ENCODE peak calls at places on chromosomes 6 and 20, in seven cellular contexts. A is H7; B is CD8-positive, alpha-beta memory T cell; T is SJSA1; Y is psoas muscle; X is tibial nerve; Z is fibroblast of mammary gland. U is an unnamed sample.

GRCh38 chr20:364905-365794 is 15.4 kb upstream of the TRIB3 start:
- DNase-seq in B (no peak), X (no peak), T (no peak), A (no peak), Y (no peak), Z (peak), U (no peak)

GRCh38 chr6:727796-728195 is 34.9 kb upstream of the EXOC2 start:
- DNase-seq in Z (no peak), B (no peak), Y (no peak), A (no peak), T (no peak), X (no peak), U (no peak)

GRCh38 chr6:103522045-103522444 is 1337.7 kb downstream of the HACE1 start:
- DNase-seq in A (no peak), B (no peak), X (no peak), T (no peak), Z (no peak), Y (no peak), U (no peak)

GRCh38 chr20:58842276-58842675 is 8.4 kb downstream of the GNAS-AS1 start:
- DNase-seq in T (no peak), B (no peak), Z (no peak), Y (no peak), A (no peak), X (no peak), U (no peak)

GRCh38 chr6:54017877-54018276 is 93.4 kb upstream of the MLIP start:
- DNase-seq in Y (no peak), X (no peak), Z (no peak), T (no peak), A (no peak), B (no peak), U (no peak)

GRCh38 chr6:42117843-42118161 is 24.6 kb downstream of the C6orf132 start:
- DNase-seq in T (no peak), A (no peak), Y (no peak), X (no peak), Z (no peak), B (no peak), U (no peak)

GRCh38 chr6:168864541-168865495 is 388.8 kb downstream of the THBS2 start:
- DNase-seq in B (no peak), A (no peak), Y (no peak), T (no peak), Z (no peak), X (no peak), U (no peak)

GRCh38 chr6:169959129-169960002 is 207.9 kb downstream of the ERMARD start:
- DNase-seq in Z (no peak), B (no peak), T (peak), X (no peak), Y (no peak), A (peak), U (no peak)

GRCh38 chr6:17656092-17656491 is 50.6 kb downstream of the NUP153 start:
- DNase-seq in X (no peak), Z (peak), T (no peak), B (no peak), Y (no peak), A (no peak), U (no peak)

GRCh38 chr20:21665687-21666446 is 39.6 kb upstream of the PAX1 start:
- DNase-seq in T (no peak), X (no peak), A (no peak), B (no peak), Y (no peak), Z (no peak), U (no peak)

GRCh38 chr20:54028276-54029011 is 42.0 kb downstream of the BCAS1 start:
- DNase-seq in B (no peak), A (no peak), Z (no peak), X (no peak), T (no peak), Y (no peak), U (no peak)

GRCh38 chr6:25968769-25969168 is 6.2 kb downstream of the TRIM38 start:
- DNase-seq in A (no peak), X (no peak), B (no peak), Y (peak), T (no peak), Z (peak), U (no peak)

GRCh38 chr6:25971187-25971811 is 8.7 kb downstream of the TRIM38 start:
- DNase-seq in B (no peak), Y (peak), Z (peak), X (no peak), T (peak), A (no peak), U (peak)

GRCh38 chr6:25963426-25964123 is 973 bp downstream of the TRIM38 start:
- DNase-seq in X (no peak), A (peak), B (no peak), Z (peak), Y (no peak), T (no peak), U (no peak)

GRCh38 chr6:25962368-25963127 is at the start of gene TRIM38:
- DNase-seq in T (peak), Y (peak), X (peak), Z (peak), B (peak), A (peak), U (peak)

DNA sequence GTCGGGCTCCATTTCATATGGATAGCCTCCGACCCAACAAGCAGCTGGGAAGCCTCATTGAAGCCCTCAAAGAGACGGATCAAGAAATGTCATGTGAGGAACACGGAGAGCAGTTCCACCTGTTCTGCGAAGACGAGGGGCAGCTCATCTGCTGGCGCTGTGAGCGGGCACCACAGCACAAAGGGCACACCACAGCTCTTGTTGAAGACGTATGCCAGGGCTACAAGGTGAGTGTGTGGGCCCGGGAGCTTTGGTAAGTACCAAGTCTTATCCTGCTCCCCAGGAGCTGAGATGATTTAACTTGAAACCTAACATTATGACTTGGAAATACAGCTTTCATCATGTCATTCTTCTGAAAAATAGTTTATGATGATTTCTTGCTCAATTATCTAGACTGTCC is 4.1 kb downstream of the TRIM38 start:
- DNase-seq in T (no peak), Z (no peak), X (no peak), B (no peak), Y (no peak), A (no peak), U (no peak)
- H3K4me3 ChIP-seq in T (no peak), Z (no peak), X (no peak), B (peak), Y (no peak), A (no peak), U (no peak)

GRCh38 chr20:38433304-38433972 is 1.7 kb downstream of the SNHG17 start:
- DNase-seq in A (no peak), X (no peak), T (no peak), B (no peak), Y (no peak), Z (no peak), U (no peak)
- H3K4me3 ChIP-seq in A (peak), X (peak), T (peak), B (peak), Y (peak), Z (peak), U (peak)

GRCh38 chr6:8579372-8579771 is 144.0 kb upstream of the SLC35B3 start:
- DNase-seq in A (no peak), Z (no peak), T (no peak), X (no peak), B (no peak), Y (no peak), U (no peak)

GRCh38 chr6:8574749-8575468 is 139.6 kb upstream of the SLC35B3 start:
- DNase-seq in X (no peak), B (no peak), Y (no peak), Z (no peak), T (no peak), A (no peak), U (no peak)

GRCh38 chr6:8574311-8574710 is 139.0 kb upstream of the SLC35B3 start:
- DNase-seq in T (no peak), X (no peak), Z (no peak), B (no peak), A (no peak), Y (no peak), U (no peak)

GRCh38 chr6:8583291-8583690 is 147.9 kb upstream of the SLC35B3 start:
- DNase-seq in X (no peak), B (no peak), A (no peak), Y (no peak), T (no peak), Z (no peak), U (no peak)

DNA sequence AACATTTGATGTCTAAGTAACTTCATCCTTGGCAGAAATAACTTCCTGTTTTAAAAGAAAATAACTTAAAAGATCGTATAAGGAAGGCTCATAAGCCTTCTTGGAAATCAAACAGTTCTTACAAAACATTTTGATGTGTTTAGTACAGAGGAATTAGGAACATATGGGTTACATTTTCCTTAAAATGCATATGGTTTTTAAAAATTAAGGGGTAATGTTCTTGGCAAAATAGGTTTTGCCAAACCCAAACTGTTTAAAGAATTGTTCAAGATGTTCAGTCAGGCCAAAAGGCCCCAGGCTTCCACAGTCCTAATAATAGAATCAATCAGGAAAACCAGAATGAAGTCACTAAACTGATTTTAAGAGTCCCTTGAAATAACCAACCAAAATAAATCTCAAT is 142.7 kb upstream of the SLC35B3 start:
- DNase-seq in Y (no peak), X (no peak), T (no peak), Z (no peak), B (no peak), A (no peak), U (no peak)
- H3K4me3 ChIP-seq in Y (no peak), X (no peak), T (no peak), Z (no peak), B (no peak), A (no peak), U (no peak)

DNA sequence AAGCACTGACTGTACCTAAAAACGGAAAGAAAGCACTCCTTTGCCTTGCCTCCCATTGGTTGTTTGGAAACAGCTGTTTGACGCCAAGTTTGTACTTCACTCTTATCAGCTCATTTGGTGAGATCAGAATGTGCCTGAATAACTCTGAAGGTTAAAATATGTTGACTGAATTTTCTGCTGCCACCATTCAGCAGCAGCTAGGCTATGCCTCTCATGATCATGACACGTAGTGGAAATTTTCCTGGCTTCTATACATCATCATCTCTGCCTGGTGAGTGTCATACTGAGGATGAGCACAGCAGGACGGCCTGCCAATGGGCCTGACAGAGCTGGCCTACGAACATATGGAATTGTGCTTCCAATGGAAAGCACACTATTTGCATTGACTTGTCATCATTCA is 704.9 kb upstream of the CITED2 start:
- DNase-seq in Z (peak), Y (no peak), T (no peak), X (no peak), A (no peak), B (no peak), U (no peak)
- H3K4me3 ChIP-seq in Z (no peak), Y (no peak), T (no peak), X (no peak), A (no peak), B (no peak), U (no peak)

DNA sequence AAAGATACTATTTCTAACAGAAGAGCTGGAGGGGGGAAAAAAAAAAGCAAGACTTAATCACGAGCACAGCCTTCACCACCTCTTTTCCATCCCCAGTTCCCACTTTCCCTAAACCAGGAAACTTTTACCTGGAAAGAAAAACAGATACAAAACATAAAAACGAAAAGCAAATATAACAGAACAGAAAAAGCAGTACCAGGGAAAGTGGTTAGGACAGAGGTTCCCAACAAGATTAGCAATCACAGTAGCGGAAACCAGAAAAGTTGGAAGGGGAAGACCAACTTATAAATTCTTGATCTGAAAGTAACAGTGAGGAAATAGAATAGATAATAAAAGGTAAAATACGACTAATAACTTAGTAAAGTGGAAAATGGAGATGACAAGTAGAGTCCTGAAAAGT is 1.2 kb downstream of the DDX39B start:
- DNase-seq in A (no peak), X (no peak), Z (no peak), T (no peak), Y (no peak), B (no peak), U (no peak)
- H3K4me3 ChIP-seq in A (peak), X (peak), Z (peak), T (peak), Y (peak), B (peak), U (peak)

DNA sequence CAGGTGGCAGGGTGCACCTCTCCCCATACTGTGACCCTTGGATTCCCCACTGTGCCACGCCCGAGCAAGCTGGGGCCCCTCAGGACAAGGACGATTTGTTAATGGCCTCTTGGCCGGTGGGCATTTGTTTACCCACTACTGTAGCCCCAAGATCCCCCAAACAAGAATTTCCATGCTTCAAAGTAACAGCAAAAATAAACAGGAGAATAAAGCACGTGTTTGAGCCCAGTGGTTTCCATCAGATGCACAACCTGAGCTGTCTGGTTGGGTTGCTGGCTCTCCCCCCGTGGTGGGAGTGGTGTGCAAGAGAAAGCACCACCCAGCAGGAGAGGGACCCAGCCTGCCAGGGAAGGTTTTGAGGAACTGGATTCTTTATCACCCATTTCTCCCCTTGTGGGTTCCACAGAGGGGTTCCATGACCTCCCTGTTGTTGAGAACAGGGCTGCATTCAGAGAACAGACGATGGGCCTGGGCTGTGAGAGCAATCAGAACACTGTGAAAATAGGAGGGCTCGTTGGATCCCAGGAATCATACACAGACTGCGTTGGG is 4.8 kb downstream of the CD93 start:
- DNase-seq in T (no peak), Y (no peak), Z (no peak), B (no peak), X (no peak), A (no peak), U (no peak)
- H3K4me3 ChIP-seq in T (no peak), Y (peak), Z (no peak), B (no peak), X (no peak), A (no peak), U (no peak)

DNA sequence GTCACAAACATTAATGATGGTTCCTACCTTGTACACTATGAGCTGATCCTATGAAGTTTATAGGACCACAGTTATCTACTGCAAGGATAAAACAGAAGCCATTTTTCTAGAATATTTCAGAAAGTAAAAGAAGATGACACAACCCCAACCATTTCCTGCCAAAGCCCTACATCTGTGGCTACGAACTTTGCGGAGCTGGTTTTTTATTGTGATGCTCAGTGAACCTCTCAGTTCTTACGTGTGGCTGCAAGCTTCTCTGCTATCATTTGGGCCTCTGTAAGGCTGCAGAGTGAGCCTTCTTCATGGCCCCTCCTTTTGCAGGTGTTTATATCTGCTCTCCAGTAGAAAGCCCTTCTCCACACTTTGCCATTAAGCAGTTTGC is 17.8 kb upstream of the TAGAP start:
- DNase-seq in A (no peak), Z (no peak), X (no peak), Y (no peak), T (no peak), B (peak), U (no peak)
- H3K4me3 ChIP-seq in A (no peak), Z (no peak), X (no peak), Y (no peak), T (no peak), B (peak), U (no peak)

DNA sequence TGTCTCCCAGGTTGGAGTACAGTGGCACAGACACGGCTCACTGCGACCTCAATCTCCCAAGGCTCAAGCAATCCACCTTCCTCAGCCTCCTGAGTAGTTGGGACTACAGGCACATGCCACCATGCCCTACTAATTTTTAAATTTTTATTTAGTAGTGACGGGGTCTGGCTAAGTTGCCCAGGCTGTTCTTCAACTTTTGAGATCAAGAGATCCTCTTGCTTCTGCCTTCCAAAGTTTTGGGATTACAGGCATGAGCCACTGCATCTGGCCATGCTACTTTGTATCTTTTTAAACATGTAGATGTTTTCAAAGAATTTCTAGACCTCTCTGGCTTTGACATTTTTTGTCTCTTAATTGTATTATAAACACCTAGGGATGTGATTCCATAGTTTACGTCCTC is 1.4 kb downstream of the ADAT2 start:
- DNase-seq in A (no peak), T (no peak), Z (no peak), B (no peak), X (no peak), Y (no peak), U (no peak)
- H3K4me3 ChIP-seq in A (no peak), T (no peak), Z (no peak), B (peak), X (no peak), Y (peak), U (peak)

GRCh38 chr6:166657531-166657930 is 30.5 kb upstream of the RPS6KA2 start:
- DNase-seq in Z (no peak), X (no peak), A (no peak), B (no peak), Y (no peak), T (no peak), U (no peak)
- H3K4me3 ChIP-seq in Z (no peak), X (no peak), A (no peak), B (no peak), Y (no peak), T (no peak), U (no peak)